ENCODE peak calls at places on chromosomes 1 and 21, in five cellular contexts. C is fibroblast of mammary gland, Z is fibroblast of lung, T is GM12865, N is HFF-Myc. O is an unnamed sample.

GRCh38 chr21:44785620-44786344 is 15.8 kb downstream of the UBE2G2 start:
- DNase-seq in C (peak; percentile 13), Z (peak; percentile 75), T (no peak), N (no peak), O (no peak)

GRCh38 chr21:43824250-43824882 is 35.0 kb downstream of the RRP1 start:
- DNase-seq in C (peak; percentile 71), Z (peak; percentile 62), T (no peak), N (no peak), O (peak; percentile 54)

GRCh38 chr1:34538481-34538880 is 216.4 kb upstream of the GJB5 start:
- DNase-seq in C (no peak), Z (no peak), T (peak; percentile 22), N (no peak), O (no peak)

GRCh38 chr1:1274931-1275431 is 1.3 kb upstream of the UBE2J2 start:
- DNase-seq in C (no peak), Z (no peak), T (no peak), N (no peak), O (no peak)

GRCh38 chr1:31891280-31891679 is 46.9 kb downstream of the PTP4A2 start:
- DNase-seq in C (no peak), Z (peak; percentile 15), T (peak; percentile 92), N (no peak), O (peak; percentile 15)

GRCh38 chr1:43522776-43523480 is 7.8 kb upstream of the PTPRF start:
- DNase-seq in C (peak; percentile 95), Z (peak; percentile 83), T (no peak), N (peak; percentile 25), O (peak; percentile 99)

GRCh38 chr1:185595835-185596667 is 138.1 kb upstream of the HMCN1 start:
- DNase-seq in C (peak; percentile 48), Z (peak; percentile 29), T (peak; percentile 74), N (peak; percentile 21), O (peak; percentile 76)

GRCh38 chr1:180204231-180204630 is 25.8 kb upstream of the LHX4 start:
- DNase-seq in C (no peak), Z (no peak), T (no peak), N (no peak), O (no peak)

GRCh38 chr1:93734999-93735398 is 53.4 kb upstream of the BCAR3 start:
- DNase-seq in C (peak; percentile 22), Z (no peak), T (no peak), N (no peak), O (no peak)

GRCh38 chr21:43854773-43855633 is 10.0 kb upstream of the AGPAT3 start:
- DNase-seq in C (no peak), Z (no peak), T (peak; percentile 80), N (no peak), O (no peak)

GRCh38 chr1:5506634-5507033 is 485.6 kb downstream of the NPHP4 start:
- DNase-seq in C (no peak), Z (no peak), T (no peak), N (no peak), O (no peak)

GRCh38 chr1:61043010-61043820 is 39.1 kb upstream of the NFIA start:
- DNase-seq in C (peak; percentile 70), Z (peak; percentile 67), T (peak; percentile 60), N (no peak), O (peak; percentile 75)

GRCh38 chr1:177368255-177368654 is 197.5 kb downstream of the BRINP2 start:
- DNase-seq in C (peak; percentile 82), Z (peak; percentile 19), T (peak; percentile 14), N (peak; percentile 14), O (peak; percentile 43)

GRCh38 chr21:35343046-35343816 is 294.1 kb upstream of the RUNX1 start:
- DNase-seq in C (no peak), Z (peak; percentile 56), T (peak; percentile 21), N (no peak), O (no peak)

GRCh38 chr1:3174487-3175247 is 105.7 kb downstream of the PRDM16 start:
- DNase-seq in C (peak; percentile 6), Z (peak; percentile 63), T (no peak), N (no peak), O (peak; percentile 14)

GRCh38 chr1:54885863-54886723 is 902 bp downstream of the DHCR24 start:
- DNase-seq in C (peak; percentile 39), Z (peak; percentile 67), T (peak; percentile 25), N (no peak), O (peak; percentile 77)

GRCh38 chr1:3995141-3995780 is 95.2 kb upstream of the C1orf174 start:
- DNase-seq in C (no peak), Z (no peak), T (no peak), N (no peak), O (no peak)

GRCh38 chr1:56709995-56710394 is 64.9 kb downstream of the PRKAA2 start:
- DNase-seq in C (no peak), Z (no peak), T (no peak), N (no peak), O (no peak)

DNA sequence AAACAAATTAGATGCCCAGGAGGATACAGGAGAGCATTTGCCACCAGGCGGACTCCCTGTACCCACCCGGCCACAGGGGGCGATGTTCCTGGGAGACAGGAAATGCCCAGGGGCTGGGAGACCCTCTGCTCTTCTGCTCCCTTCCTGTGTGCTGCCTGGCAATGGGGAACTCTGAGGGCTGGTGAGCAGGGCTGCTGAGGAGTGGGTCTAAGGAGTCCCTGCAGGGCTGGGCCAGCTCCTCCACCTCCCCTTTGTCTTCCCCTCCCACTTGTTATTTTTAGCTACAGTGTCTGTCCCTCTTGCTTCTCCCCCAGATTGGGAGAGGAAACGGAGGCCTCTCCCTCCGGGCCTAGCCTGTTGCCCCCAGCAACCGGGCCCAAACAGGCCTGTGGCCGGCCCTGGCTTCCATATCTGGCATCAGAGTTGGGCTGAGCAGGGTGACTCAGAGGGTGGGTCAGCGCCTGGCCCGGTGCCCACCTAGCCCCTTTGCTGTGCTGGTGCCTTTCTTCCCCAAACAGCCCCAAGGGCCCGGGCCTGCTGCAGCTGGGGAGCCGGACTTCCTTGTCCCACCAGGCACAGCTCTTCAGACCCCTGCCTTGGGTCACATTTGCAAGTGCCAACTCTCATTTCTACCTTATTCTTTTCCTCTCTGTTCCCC is 11.7 kb downstream of the LMNA start:
- DNase-seq in C (peak; percentile 97), Z (peak; percentile 98), T (peak; percentile 82), N (peak; percentile 93), O (peak; percentile 94)
- TF ChIP-seq CTCF in C (peak; percentile 54), Z (peak; percentile 53), T (peak; percentile 46), N (peak; percentile 75), O (peak; percentile 49)

DNA sequence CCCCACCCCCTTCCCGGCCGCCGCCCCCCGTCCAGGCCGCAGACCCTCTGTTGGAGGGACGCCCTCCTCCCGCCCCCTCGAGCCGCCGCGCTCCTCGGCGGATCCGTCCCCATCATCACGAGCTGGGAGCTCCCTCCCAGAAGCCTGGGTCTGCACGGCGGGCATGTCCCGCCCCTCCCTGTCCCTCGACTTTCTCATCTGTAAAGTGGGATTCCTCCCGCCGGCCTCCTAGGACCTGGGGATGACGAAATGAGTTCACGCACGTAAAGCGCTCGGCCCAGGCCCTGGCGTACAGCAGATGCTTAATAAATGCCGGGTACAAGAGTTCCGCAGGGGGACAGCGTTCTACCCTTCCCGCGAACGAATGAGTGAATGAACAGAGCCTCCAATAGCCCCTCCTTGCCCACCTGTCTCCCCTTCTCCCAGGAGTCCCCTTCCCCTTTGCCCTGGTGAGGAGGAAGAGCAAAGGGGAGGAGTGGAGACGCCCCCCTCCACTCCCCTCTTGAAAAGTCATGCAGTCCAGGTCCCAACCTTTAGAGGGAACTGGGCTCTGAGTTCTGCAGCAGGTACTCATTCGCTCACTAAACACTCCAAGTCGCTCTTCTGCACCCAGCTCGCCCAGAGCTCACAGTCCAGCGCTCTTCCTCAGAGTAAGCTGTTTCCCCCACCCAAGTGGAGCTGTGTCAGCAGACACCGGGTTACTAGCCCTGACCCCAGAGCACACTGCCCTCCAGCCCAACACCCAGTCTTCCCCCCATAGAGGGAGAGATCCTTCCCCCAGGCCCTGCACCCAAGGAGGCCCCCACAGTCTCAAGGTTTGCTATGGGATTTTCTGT is 16.8 kb downstream of the RAP1GAP start:
- DNase-seq in C (no peak), Z (no peak), T (no peak), N (no peak), O (no peak)
- H3K4me3 ChIP-seq in C (no peak overlapping the region), Z (no peak overlapping the region), T (no peak overlapping the region), N (no peak overlapping the region), O (no peak overlapping the region)

GRCh38 chr1:16503494-16503893 is 10.6 kb downstream of the RNU1-1 start:
- DNase-seq in C (no peak), Z (no peak), T (no peak), N (no peak), O (no peak)

DNA sequence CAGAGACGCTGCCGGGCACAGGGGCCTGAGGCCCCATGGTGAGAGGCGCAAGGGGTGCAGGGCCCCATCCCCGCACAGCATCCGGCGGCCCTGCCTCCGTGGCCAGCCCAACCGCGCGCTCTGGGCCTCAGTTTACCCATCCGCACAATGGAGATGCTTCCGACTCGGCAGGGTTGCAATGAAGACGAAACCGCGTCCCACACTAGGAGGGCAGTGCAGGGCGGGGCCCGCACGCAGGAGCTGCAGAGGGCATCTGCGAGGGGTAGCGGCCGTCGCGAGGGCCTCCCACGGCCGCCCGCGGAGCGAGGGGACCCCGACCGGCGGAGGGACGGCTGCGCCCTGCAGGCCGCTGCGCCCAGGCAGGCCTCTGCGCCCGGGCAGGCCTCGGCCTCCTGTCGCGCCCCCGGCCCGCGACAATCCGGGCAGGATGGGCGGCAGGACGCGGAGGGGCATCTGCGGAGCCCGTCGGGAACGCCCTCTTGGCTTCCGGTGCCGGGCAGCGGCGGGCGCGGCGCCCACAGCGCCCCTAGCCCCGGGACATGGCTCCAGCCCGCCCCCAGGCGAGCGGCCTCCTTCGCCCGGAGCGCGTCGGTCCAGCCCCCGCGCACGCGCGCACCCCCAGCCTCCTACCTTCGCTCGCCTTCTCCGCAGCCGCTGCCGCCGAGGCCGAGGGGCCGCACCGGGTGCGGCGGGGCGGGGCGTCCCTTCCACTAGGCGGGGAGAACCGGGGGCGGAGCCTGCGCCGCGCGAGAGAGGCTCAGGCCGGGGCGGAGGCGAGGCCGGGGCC is 15.3 kb downstream of the RNU1-1 start:
- DNase-seq in C (peak; percentile 64), Z (peak; percentile 80), T (peak; percentile 87), N (peak; percentile 22), O (peak; percentile 74)
- TF ChIP-seq CTCF in C (no peak), Z (no peak), T (peak; percentile 10), N (no peak), O (no peak)

GRCh38 chr1:246455487-246455886 is 51.6 kb downstream of the SMYD3 start:
- DNase-seq in C (no peak), Z (no peak), T (no peak), N (no peak), O (no peak)

GRCh38 chr1:246448373-246448772 is 58.7 kb downstream of the SMYD3 start:
- DNase-seq in C (no peak), Z (peak; percentile 24), T (no peak), N (no peak), O (peak; percentile 39)

GRCh38 chr1:246447501-246447900 is 59.6 kb downstream of the SMYD3 start:
- DNase-seq in C (peak; percentile 75), Z (peak; percentile 19), T (no peak), N (no peak), O (no peak)

GRCh38 chr1:246454655-246455054 is 52.4 kb downstream of the SMYD3 start:
- DNase-seq in C (no peak), Z (no peak), T (no peak), N (no peak), O (no peak)

DNA sequence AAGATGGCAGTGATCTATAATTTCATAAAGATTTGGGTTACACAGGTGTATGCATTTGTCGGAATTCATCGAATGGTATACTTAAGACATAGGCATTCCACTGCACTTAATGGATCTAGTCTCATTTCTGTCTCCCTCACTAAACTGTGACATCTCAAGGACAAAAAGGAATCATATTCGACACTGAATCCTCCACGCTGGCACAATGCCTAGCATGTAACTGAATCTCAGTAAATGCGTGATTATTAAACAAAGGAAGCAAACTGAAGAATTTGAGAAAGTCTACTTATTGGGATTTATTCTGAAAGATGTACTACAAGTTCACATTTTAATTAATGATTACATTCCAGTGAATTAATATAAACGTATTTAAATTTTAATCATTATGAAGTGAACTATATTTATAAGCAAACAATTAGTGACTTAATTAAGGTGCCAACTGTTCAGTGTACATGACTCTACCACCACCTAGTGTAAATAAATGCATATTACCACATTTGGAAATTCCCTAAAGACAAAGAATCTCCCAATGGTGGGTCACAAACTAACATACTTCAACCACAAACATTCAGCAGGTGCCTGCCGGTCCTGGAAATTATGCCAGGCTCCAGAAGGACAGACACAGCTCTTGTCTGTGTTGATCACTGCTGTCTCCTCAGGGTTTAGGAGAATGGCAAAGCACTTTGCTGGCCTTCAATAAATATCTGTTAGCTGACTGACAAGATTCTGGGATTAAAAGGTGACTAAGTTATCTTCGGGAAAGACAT is 56.4 kb downstream of the SMYD3 start:
- DNase-seq in C (peak; percentile 42), Z (peak; percentile 37), T (peak; percentile 33), N (no peak), O (peak; percentile 47)
- H3K4me3 ChIP-seq in C (no peak overlapping the region), Z (no peak overlapping the region), T (no peak overlapping the region), N (no peak overlapping the region), O (no peak overlapping the region)